ENCODE peak calls at places on chromosomes 1 and 21, in five cellular contexts. Z is H9; Q is CD4-positive, alpha-beta T cell; L is ascending aorta; W is CD8-positive, alpha-beta T cell. R is an unnamed sample.

GRCh38 chr1:941588-942383 is 17.3 kb downstream of the NOC2L start:
- DNase-seq in W (no peak), L (no peak), Z (peak), Q (no peak), R (peak)

GRCh38 chr1:61088163-61088840 is 5.9 kb downstream of the NFIA start:
- DNase-seq in Z (no peak), Q (no peak), L (no peak), W (no peak), R (no peak)

GRCh38 chr1:163703794-163704193 is 382.0 kb downstream of the NUF2 start:
- DNase-seq in W (no peak), Q (no peak), L (no peak), Z (no peak), R (no peak)

GRCh38 chr1:113003751-113004690 is 48.0 kb upstream of the SLC16A1 start:
- DNase-seq in Z (no peak), W (no peak), Q (no peak), L (no peak), R (no peak)

GRCh38 chr1:56137829-56138505 is 441.4 kb downstream of the PLPP3 start:
- DNase-seq in Q (no peak), Z (no peak), L (no peak), W (no peak), R (no peak)

GRCh38 chr1:99767996-99768524 is 1.6 kb upstream of the FRRS1 start:
- DNase-seq in Z (no peak), W (no peak), Q (no peak), L (no peak), R (no peak)

GRCh38 chr1:227949954-227950734 is 2.4 kb upstream of the WNT9A start:
- DNase-seq in Q (no peak), W (peak), L (no peak), Z (no peak), R (peak)

GRCh38 chr1:153790282-153790995 is 15.2 kb downstream of the SLC27A3 start:
- DNase-seq in L (peak), Q (no peak), Z (no peak), W (no peak), R (no peak)

GRCh38 chr1:99469641-99470040 is 176.3 kb upstream of the PALMD start:
- DNase-seq in Q (no peak), W (no peak), Z (no peak), L (no peak), R (no peak)

GRCh38 chr1:63124666-63125191 is 197.6 kb upstream of the FOXD3 start:
- DNase-seq in Z (no peak), Q (no peak), W (no peak), L (no peak), R (no peak)

GRCh38 chr1:88451856-88452255 is 232.2 kb upstream of the PKN2 start:
- DNase-seq in L (no peak), Q (no peak), W (no peak), Z (no peak), R (no peak)

GRCh38 chr1:219621047-219621786 is 8.3 kb upstream of the ZC3H11B start:
- DNase-seq in L (no peak), Z (no peak), Q (no peak), W (no peak), R (no peak)

GRCh38 chr1:33612877-33613487 is 140.5 kb downstream of the ZSCAN20 start:
- DNase-seq in W (peak), Q (no peak), Z (peak), L (no peak), R (no peak)

GRCh38 chr1:67535474-67535873 is 105.3 kb upstream of the SERBP1 start:
- DNase-seq in W (no peak), Z (peak), Q (no peak), L (peak), R (peak)

GRCh38 chr1:72530646-72531045 is 248.3 kb upstream of the NEGR1 start:
- DNase-seq in Z (no peak), L (no peak), W (no peak), Q (no peak), R (no peak)

GRCh38 chr1:157145081-157145480 is 6.9 kb upstream of the ETV3 start:
- DNase-seq in L (no peak), Z (no peak), Q (no peak), W (no peak), R (no peak)
- TF ChIP-seq CTCF in L (no peak), Z (no peak), Q (no peak), W (no peak), R (no peak)

GRCh38 chr1:13517193-13517812 is 3.5 kb upstream of the LRRC38 start:
- DNase-seq in W (no peak), Z (peak), Q (no peak), L (no peak), R (no peak)
- TF ChIP-seq CTCF in W (no peak), Z (peak), Q (no peak), L (no peak), R (no peak)

DNA sequence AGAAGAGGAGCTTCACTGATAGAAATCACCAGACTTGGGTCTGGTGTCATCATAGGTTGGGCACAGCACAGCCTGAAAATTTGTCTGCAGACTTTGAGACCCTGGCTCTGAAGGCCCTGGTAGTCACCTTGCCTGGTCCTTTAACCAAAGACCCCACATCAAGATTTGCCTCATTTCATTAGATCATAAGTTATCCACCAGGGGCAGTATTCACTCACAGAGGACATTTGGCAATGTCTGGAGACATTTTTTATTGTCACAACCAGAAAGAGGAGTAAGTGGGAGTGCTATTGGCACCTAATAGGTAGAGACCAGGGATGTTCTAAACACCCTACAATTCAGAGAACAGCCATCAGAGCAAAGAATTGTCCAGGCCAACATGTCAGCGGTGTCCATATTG is 22.1 kb upstream of the PAX7 start:
- DNase-seq in Q (no peak), Z (no peak), L (no peak), W (no peak), R (no peak)
- TF ChIP-seq CTCF in Q (no peak), Z (peak), L (no peak), W (no peak), R (no peak)

GRCh38 chr21:20443558-20444155 is 554.6 kb upstream of the NCAM2 start:
- DNase-seq in Z (no peak), Q (no peak), W (no peak), L (no peak), R (no peak)
- TF ChIP-seq CTCF in Z (peak), Q (no peak), W (no peak), L (no peak), R (peak)

DNA sequence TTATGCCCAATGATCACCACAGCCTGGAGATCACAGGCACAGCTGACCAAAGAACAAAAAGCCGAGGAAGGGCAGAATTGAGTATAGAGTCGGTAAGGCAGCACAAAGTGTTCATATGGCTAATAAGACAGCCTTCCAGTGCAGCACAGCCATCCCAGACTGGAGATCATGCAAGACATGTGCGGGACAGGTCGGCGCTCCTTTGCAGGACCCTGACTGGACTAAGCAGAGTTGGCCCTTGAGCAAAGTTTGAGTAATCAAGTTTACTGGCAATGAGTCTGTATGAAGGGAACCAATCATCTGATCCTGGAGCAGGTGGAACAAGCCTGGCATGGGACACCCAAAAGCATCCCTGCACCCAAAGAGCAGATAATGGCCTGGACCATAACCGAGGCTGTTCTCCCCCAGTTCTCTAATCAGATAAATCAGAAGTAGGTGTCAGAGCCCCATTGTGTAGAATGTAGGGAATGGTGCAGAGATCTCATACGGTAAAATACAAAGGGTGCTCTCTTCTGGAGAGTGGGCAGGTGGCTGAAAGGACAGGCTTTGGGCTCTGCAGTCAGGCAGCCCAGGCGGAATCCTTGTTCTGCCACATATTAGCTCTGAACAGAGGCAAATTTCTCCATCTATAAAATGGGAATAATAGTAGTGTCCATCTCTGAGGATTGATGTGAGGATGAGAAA is 10.7 kb upstream of the DNASE2B start:
- DNase-seq in L (no peak), Q (no peak), Z (no peak), W (no peak), R (no peak)
- TF ChIP-seq CTCF in L (no peak), Q (no peak), Z (no peak), W (no peak), R (no peak)